ENCODE peak calls at places on chromosomes 3 and 15, in seven cellular contexts. N is CD4-positive, alpha-beta memory T cell; X is hepatocyte; C is HFF-Myc; Y is esophagus squamous epithelium; V is mesenchymal stem cell; S is uterus. R is an unnamed sample.
A peak's percentile ranks its signal among the peaks of the same experiment; 100 is the strongest.

GRCh38 chr15:63501256-63502089 is 2.9 kb upstream of the USP3 start:
- DNase-seq in N (no peak), Y (no peak), S (peak; percentile 92), X (peak; percentile 88), C (peak; percentile 77), V (peak; percentile 94), R (no peak)

GRCh38 chr3:187919535-187919934 is 174.3 kb upstream of the BCL6 start:
- DNase-seq in C (no peak), V (no peak), X (no peak), S (no peak), Y (no peak), N (peak; percentile 4), R (no peak)

GRCh38 chr15:96629501-96629900 is 299.0 kb downstream of the NR2F2 start:
- DNase-seq in X (no peak), C (no peak), Y (no peak), N (no peak), V (no peak), S (peak; percentile 21), R (peak; percentile 3)

GRCh38 chr15:85810075-85810474 is 15.3 kb upstream of the KLHL25 start:
- DNase-seq in S (no peak), N (no peak), C (no peak), V (no peak), X (no peak), Y (no peak), R (no peak)

GRCh38 chr3:131125684-131126083 is 99.0 kb downstream of the NEK11 start:
- DNase-seq in V (no peak), S (no peak), Y (no peak), N (no peak), X (no peak), C (no peak), R (no peak)

GRCh38 chr3:149634573-149634972 is 23.3 kb downstream of the WWTR1 start:
- DNase-seq in N (no peak), S (no peak), Y (no peak), V (no peak), X (no peak), C (no peak), R (no peak)

GRCh38 chr3:71438004-71438685 is 145.4 kb downstream of the FOXP1 start:
- DNase-seq in Y (no peak), S (no peak), N (no peak), V (no peak), C (no peak), X (no peak), R (no peak)

GRCh38 chr3:40623567-40623966 is 98.8 kb downstream of the ZNF621 start:
- DNase-seq in X (no peak), C (no peak), Y (peak; percentile 2), N (peak; percentile 14), S (no peak), V (no peak), R (no peak)

GRCh38 chr3:73055583-73056364 is 5.7 kb upstream of the EBLN2 start:
- DNase-seq in Y (no peak), X (no peak), N (no peak), V (no peak), C (no peak), S (no peak), R (no peak)

GRCh38 chr15:63909819-63910437 is 76.2 kb upstream of the HERC1 start:
- DNase-seq in N (no peak), X (peak; percentile 78), C (peak; percentile 21), S (no peak), V (peak; percentile 23), Y (no peak), R (no peak)

GRCh38 chr3:94937980-94938379 is 875.1 kb downstream of the NSUN3 start:
- DNase-seq in S (no peak), N (no peak), Y (no peak), V (no peak), C (no peak), X (no peak), R (no peak)

GRCh38 chr3:139794469-139795265 is 116.9 kb upstream of the NMNAT3 start:
- DNase-seq in S (no peak), X (no peak), Y (no peak), V (peak; percentile 23), N (no peak), C (no peak), R (no peak)

GRCh38 chr3:44643024-44643423 is 5.5 kb upstream of the ZNF35 start:
- DNase-seq in C (no peak), Y (no peak), V (no peak), X (no peak), N (no peak), S (no peak), R (no peak)

GRCh38 chr3:54191997-54192396 is 69.6 kb downstream of the CACNA2D3 start:
- DNase-seq in C (no peak), N (no peak), Y (no peak), V (no peak), S (no peak), X (no peak), R (no peak)

GRCh38 chr3:128486692-128487537 is 6.1 kb downstream of the GATA2 start:
- DNase-seq in Y (no peak), N (no peak), C (no peak), S (peak; percentile 51), V (peak; percentile 51), X (no peak), R (no peak)

GRCh38 chr15:64536244-64536836 is 76.0 kb downstream of the ZNF609 start:
- DNase-seq in V (peak; percentile 90), Y (no peak), S (no peak), N (no peak), C (peak; percentile 59), X (peak; percentile 28), R (peak; percentile 56)

GRCh38 chr15:68389041-68389930 is 42.7 kb downstream of the ITGA11 start:
- DNase-seq in N (no peak), S (peak; percentile 12), X (no peak), Y (no peak), V (no peak), C (no peak), R (no peak)

GRCh38 chr3:101950985-101951733 is 101.8 kb downstream of the NFKBIZ start:
- DNase-seq in X (no peak), S (no peak), N (no peak), Y (no peak), C (no peak), V (no peak), R (no peak)

GRCh38 chr15:83305696-83306291 is 21.3 kb upstream of the BNC1 start:
- DNase-seq in V (peak; percentile 45), N (no peak), S (no peak), X (peak; percentile 71), C (no peak), Y (no peak), R (no peak)

GRCh38 chr15:69193948-69194827 is 33.8 kb downstream of the GLCE start:
- DNase-seq in Y (no peak), V (peak; percentile 56), X (no peak), C (peak; percentile 16), N (no peak), S (no peak), R (no peak)

GRCh38 chr15:66622677-66623076 is 56.9 kb upstream of the LCTL start:
- DNase-seq in S (no peak), X (no peak), Y (no peak), V (no peak), N (no peak), C (no peak), R (no peak)

GRCh38 chr3:170372190-170372879 is 14.8 kb downstream of the SKIL start:
- DNase-seq in C (no peak), S (no peak), V (no peak), N (no peak), Y (no peak), X (no peak), R (no peak)

GRCh38 chr15:49815937-49816336 is 195.1 kb downstream of the DTWD1 start:
- DNase-seq in S (peak; percentile 56), X (peak; percentile 11), N (no peak), V (peak; percentile 76), Y (no peak), C (peak; percentile 59), R (no peak)

GRCh38 chr3:72346526-72346926 is 501.7 kb downstream of the SHQ1 start:
- DNase-seq in C (peak; percentile 95), N (no peak), V (peak; percentile 97), X (peak; percentile 68), Y (no peak), S (peak; percentile 72), R (peak; percentile 52)

GRCh38 chr3:179622023-179622422 is 17.4 kb downstream of the NDUFB5 start:
- DNase-seq in Y (no peak), S (no peak), N (no peak), X (no peak), V (no peak), C (no peak), R (no peak)

GRCh38 chr3:17740703-17741102 is 1.7 kb downstream of the TBC1D5 start:
- DNase-seq in S (no peak), X (peak; percentile 68), Y (no peak), V (peak; percentile 48), N (no peak), C (no peak), R (no peak)

GRCh38 chr3:144033863-144034262 is 62.2 kb downstream of the DIPK2A start:
- DNase-seq in X (no peak), C (no peak), Y (no peak), V (no peak), S (no peak), N (no peak), R (no peak)

GRCh38 chr15:27864076-27864475 is 235.0 kb downstream of the OCA2 start:
- DNase-seq in S (no peak), X (no peak), V (no peak), N (no peak), C (no peak), Y (no peak), R (no peak)

GRCh38 chr3:156628095-156628690 is 46.2 kb upstream of the TIPARP start:
- DNase-seq in X (no peak), S (no peak), V (no peak), C (no peak), N (no peak), Y (no peak), R (no peak)

GRCh38 chr3:12316253-12316652 is 27.4 kb downstream of the PPARG start:
- DNase-seq in S (no peak), V (no peak), Y (no peak), N (no peak), C (no peak), X (no peak), R (no peak)
- H3K4me3 ChIP-seq in S (no peak overlapping the region), V (peak overlapping the region; percentile 58), Y (no peak overlapping the region), N (no peak overlapping the region), C (no peak overlapping the region), X (no peak overlapping the region), R (peak overlapping the region; percentile 23)

GRCh38 chr3:46880884-46881818 is 3.6 kb downstream of the PTH1R start:
- DNase-seq in S (peak; percentile 32), C (no peak), Y (no peak), N (no peak), X (no peak), V (no peak), R (no peak)
- H3K4me3 ChIP-seq in S (peak overlapping the region; percentile 53), C (peak overlapping the region; percentile 11), Y (peak overlapping the region; percentile 38), N (no peak overlapping the region), X (peak overlapping the region; percentile 77), V (peak overlapping the region; percentile 47), R (peak overlapping the region; percentile 50)

GRCh38 chr3:38698061-38698460 is 48.6 kb upstream of the SCN5A start:
- DNase-seq in C (no peak), N (no peak), X (no peak), V (no peak), S (no peak), Y (no peak), R (no peak)
- H3K4me3 ChIP-seq in C (no peak overlapping the region), N (no peak overlapping the region), X (no peak overlapping the region), V (no peak overlapping the region), S (no peak overlapping the region), Y (no peak overlapping the region), R (no peak overlapping the region)

DNA sequence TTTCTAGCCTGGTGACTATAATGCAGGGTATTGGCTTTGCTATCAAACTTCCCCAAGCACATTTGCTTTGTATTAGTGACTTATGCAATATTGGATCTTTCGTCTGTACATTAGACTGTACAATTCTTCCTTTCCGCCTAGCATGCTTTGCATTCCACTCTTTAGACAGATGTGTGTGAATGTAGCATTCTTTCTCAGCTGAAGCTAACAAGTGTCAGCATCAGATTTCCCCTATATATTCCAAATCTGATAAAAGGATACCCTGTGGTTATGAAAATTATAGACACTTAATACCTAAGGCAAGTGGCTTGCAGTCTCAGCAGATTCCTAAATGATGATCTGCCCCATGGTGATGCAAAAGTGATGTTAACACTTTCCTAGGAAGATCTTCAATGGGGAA is 360.1 kb downstream of the CNTN4 start:
- DNase-seq in V (peak; percentile 13), Y (no peak), X (no peak), C (no peak), N (no peak), S (no peak), R (no peak)
- H3K4me3 ChIP-seq in V (no peak overlapping the region), Y (no peak overlapping the region), X (no peak overlapping the region), C (no peak overlapping the region), N (no peak overlapping the region), S (no peak overlapping the region), R (no peak overlapping the region)

R was measured in epithelial cell of proximal tubule.